ENCODE peak calls at places on chromosomes 5 and 9, in seven cellular contexts. N, U, C, S, Z, O and Y are unnamed samples.

GRCh38 chr9:93908591-93909241 is 46.4 kb downstream of the BARX1 start:
- DNase-seq in N (no peak), U (no peak), C (no peak), S (peak), Z (peak), O (no peak), Y (no peak)

GRCh38 chr9:120299785-120300184 is 280.2 kb downstream of the CDK5RAP2 start:
- DNase-seq in N (no peak), U (peak), C (no peak), S (no peak), Z (no peak), O (no peak), Y (no peak)

GRCh38 chr9:131679261-131680020 is 60.4 kb downstream of the RAPGEF1 start:
- DNase-seq in N (no peak), U (no peak), C (no peak), S (no peak), Z (no peak), O (no peak), Y (peak)

GRCh38 chr5:75373862-75374261 is 36.8 kb downstream of the HMGCR start:
- DNase-seq in N (no peak), U (no peak), C (no peak), S (no peak), Z (no peak), O (no peak), Y (no peak)

GRCh38 chr9:29440449-29440848 is 1867.2 kb upstream of the C9orf72 start:
- DNase-seq in N (no peak), U (no peak), C (no peak), S (no peak), Z (no peak), O (no peak), Y (no peak)

GRCh38 chr9:108565651-108566378 is 290.0 kb downstream of the ACTL7B start:
- DNase-seq in N (no peak), U (peak), C (peak), S (peak), Z (peak), O (peak), Y (peak)

GRCh38 chr5:1176473-1177391 is 24.7 kb upstream of the SLC6A19 start:
- DNase-seq in N (peak), U (peak), C (no peak), S (no peak), Z (no peak), O (no peak), Y (no peak)

GRCh38 chr5:179187229-179187678 is 127.1 kb downstream of the ZNF354C start:
- DNase-seq in N (no peak), U (peak), C (no peak), S (no peak), Z (no peak), O (no peak), Y (no peak)

GRCh38 chr9:84731696-84732095 is 62.2 kb downstream of the NTRK2 start:
- DNase-seq in N (no peak), U (no peak), C (no peak), S (peak), Z (no peak), O (no peak), Y (no peak)

GRCh38 chr9:33164138-33164809 is 2.9 kb downstream of the B4GALT1 start:
- DNase-seq in N (no peak), U (no peak), C (no peak), S (no peak), Z (no peak), O (peak), Y (peak)

GRCh38 chr5:65874241-65874640 is 52.1 kb upstream of the ERBIN start:
- DNase-seq in N (no peak), U (no peak), C (peak), S (no peak), Z (no peak), O (no peak), Y (peak)

GRCh38 chr5:124355928-124356327 is 390.5 kb downstream of the ZNF608 start:
- DNase-seq in N (no peak), U (no peak), C (no peak), S (no peak), Z (no peak), O (no peak), Y (no peak)

GRCh38 chr9:37215456-37216229 is 95.3 kb downstream of the ZCCHC7 start:
- DNase-seq in N (no peak), U (no peak), C (peak), S (no peak), Z (no peak), O (no peak), Y (peak)

GRCh38 chr5:76500633-76501393 is 97.7 kb downstream of the IQGAP2 start:
- DNase-seq in N (no peak), U (no peak), C (no peak), S (no peak), Z (no peak), O (peak), Y (peak)

GRCh38 chr5:92599217-92599810 is 981.7 kb downstream of the NR2F1-AS1 start:
- DNase-seq in N (no peak), U (no peak), C (no peak), S (no peak), Z (no peak), O (no peak), Y (no peak)

GRCh38 chr5:59007460-59008063 is 424.7 kb downstream of the RAB3C start:
- DNase-seq in N (no peak), U (peak), C (peak), S (no peak), Z (peak), O (no peak), Y (peak)

GRCh38 chr5:171762016-171762415 is 23.6 kb upstream of the SMIM23 start:
- DNase-seq in N (no peak), U (no peak), C (no peak), S (no peak), Z (no peak), O (no peak), Y (no peak)

GRCh38 chr9:34876096-34876495 is 82.0 kb upstream of the PHF24 start:
- DNase-seq in N (no peak), U (no peak), C (no peak), S (no peak), Z (no peak), O (no peak), Y (no peak)

GRCh38 chr9:113562653-113563381 is 99.3 kb downstream of the RGS3 start:
- DNase-seq in N (peak), U (no peak), C (no peak), S (no peak), Z (no peak), O (no peak), Y (no peak)

GRCh38 chr5:134626369-134627014 is 6.1 kb downstream of the SAR1B start:
- DNase-seq in N (no peak), U (no peak), C (peak), S (no peak), Z (no peak), O (no peak), Y (peak)

GRCh38 chr9:37602817-37603216 is 10.4 kb upstream of the TOMM5 start:
- DNase-seq in N (peak), U (no peak), C (peak), S (no peak), Z (no peak), O (peak), Y (no peak)

GRCh38 chr9:115921301-115921700 is 232.3 kb upstream of the PAPPA start:
- DNase-seq in N (no peak), U (no peak), C (no peak), S (no peak), Z (no peak), O (no peak), Y (peak)

GRCh38 chr5:53549792-53550191 is 10.6 kb upstream of the NDUFS4 start:
- DNase-seq in N (no peak), U (no peak), C (no peak), S (no peak), Z (no peak), O (no peak), Y (no peak)